ENCODE peak calls at places on chromosomes 5 and 9, in six cellular contexts. E is ascending aorta, O is body of pancreas, Q is BJ, D is NCI-H510A treated with DMSO at 0.1 percent for 48 hours, U is LoVo. T is an unnamed sample.

GRCh38 chr9:107142896-107143603 is 140.0 kb upstream of the RAD23B start:
- DNase-seq in E (no peak), O (no peak), Q (no peak), D (no peak), U (no peak), T (no peak)

GRCh38 chr9:93316726-93317494 is 133.0 kb downstream of the WNK2 start:
- DNase-seq in E (no peak), O (no peak), Q (no peak), D (no peak), U (no peak), T (no peak)

GRCh38 chr5:132369471-132370240 is at the start of gene SLC22A5:
- DNase-seq in E (no peak), O (peak), Q (no peak), D (peak), U (peak), T (peak)

GRCh38 chr5:138604176-138604785 is 29.1 kb upstream of the HSPA9 start:
- DNase-seq in E (no peak), O (no peak), Q (no peak), D (no peak), U (no peak), T (no peak)

GRCh38 chr9:78273761-78274160 is 23.2 kb upstream of the PSAT1 start:
- DNase-seq in E (no peak), O (no peak), Q (no peak), D (no peak), U (no peak), T (no peak)

GRCh38 chr5:56415356-56415765 is 182.2 kb upstream of the ANKRD55 start:
- DNase-seq in E (peak), O (peak), Q (peak), D (no peak), U (no peak), T (no peak)

GRCh38 chr9:33233659-33234335 is 6.2 kb upstream of the SPINK4 start:
- DNase-seq in E (no peak), O (peak), Q (peak), D (peak), U (peak), T (no peak)

GRCh38 chr9:92313624-92314012 is 11.5 kb downstream of the NOL8 start:
- DNase-seq in E (no peak), O (no peak), Q (no peak), D (no peak), U (no peak), T (no peak)

GRCh38 chr5:174723979-174724483 is 351 bp upstream of the MSX2 start:
- DNase-seq in E (no peak), O (peak), Q (no peak), D (peak), U (peak), T (no peak)